ENCODE peak calls at places on chromosomes 16 and 17, in nine cellular contexts. One of them, this sample, is unnamed.

GRCh38 chr17:78923660-78924453 is 1.3 kb downstream of the TIMP2 start:
- DNase-seq in heart right ventricle: peak
- DNase-seq in MCF 10A: peak
- DNase-seq in left lung: peak
- DNase-seq in A549: peak
- DNase-seq in suprapubic skin: peak
- DNase-seq in body of pancreas: peak
- DNase-seq in left ventricle myocardium inferior: peak
- DNase-seq in RWPE1: peak
- DNase-seq in this sample: no peak

GRCh38 chr17:61614219-61614618 is 23.2 kb upstream of the NACA2 start:
- DNase-seq in body of pancreas: no peak
- DNase-seq in left ventricle myocardium inferior: no peak
- DNase-seq in heart right ventricle: no peak
- DNase-seq in left lung: no peak
- DNase-seq in suprapubic skin: no peak
- DNase-seq in A549: no peak
- DNase-seq in MCF 10A: no peak
- DNase-seq in RWPE1: no peak
- DNase-seq in this sample: no peak

GRCh38 chr17:83061586-83061985 is 17.8 kb upstream of the METRNL start:
- DNase-seq in RWPE1: no peak
- DNase-seq in heart right ventricle: no peak
- DNase-seq in suprapubic skin: no peak
- DNase-seq in body of pancreas: no peak
- DNase-seq in left lung: peak
- DNase-seq in left ventricle myocardium inferior: no peak
- DNase-seq in MCF 10A: no peak
- DNase-seq in A549: no peak
- DNase-seq in this sample: no peak

GRCh38 chr16:13902677-13903076 is 17.3 kb upstream of the ERCC4 start:
- DNase-seq in A549: no peak
- DNase-seq in left lung: no peak
- DNase-seq in MCF 10A: peak
- DNase-seq in body of pancreas: no peak
- DNase-seq in heart right ventricle: no peak
- DNase-seq in RWPE1: no peak
- DNase-seq in left ventricle myocardium inferior: no peak
- DNase-seq in suprapubic skin: no peak
- DNase-seq in this sample: no peak

GRCh38 chr17:60248618-60249516 is 99.1 kb downstream of the CA4 start:
- DNase-seq in MCF 10A: no peak
- DNase-seq in RWPE1: no peak
- DNase-seq in body of pancreas: no peak
- DNase-seq in left lung: no peak
- DNase-seq in suprapubic skin: no peak
- DNase-seq in heart right ventricle: no peak
- DNase-seq in left ventricle myocardium inferior: no peak
- DNase-seq in A549: no peak
- DNase-seq in this sample: no peak

GRCh38 chr16:53094013-53094630 is 39.3 kb downstream of the CHD9 start:
- DNase-seq in suprapubic skin: peak
- DNase-seq in body of pancreas: peak
- DNase-seq in MCF 10A: peak
- DNase-seq in heart right ventricle: peak
- DNase-seq in A549: peak
- DNase-seq in left ventricle myocardium inferior: peak
- DNase-seq in RWPE1: no peak
- DNase-seq in left lung: peak
- DNase-seq in this sample: peak

GRCh38 chr17:44970136-44970737 is 2.1 kb upstream of the C1QL1 start:
- DNase-seq in RWPE1: no peak
- DNase-seq in heart right ventricle: peak
- DNase-seq in left lung: no peak
- DNase-seq in MCF 10A: no peak
- DNase-seq in left ventricle myocardium inferior: peak
- DNase-seq in suprapubic skin: no peak
- DNase-seq in body of pancreas: peak
- DNase-seq in A549: no peak
- DNase-seq in this sample: no peak

GRCh38 chr17:82952019-82952418 is 112.2 kb upstream of the ZNF750 start:
- DNase-seq in left ventricle myocardium inferior: peak
- DNase-seq in suprapubic skin: peak
- DNase-seq in left lung: peak
- DNase-seq in A549: no peak
- DNase-seq in MCF 10A: no peak
- DNase-seq in body of pancreas: no peak
- DNase-seq in RWPE1: no peak
- DNase-seq in heart right ventricle: no peak
- DNase-seq in this sample: no peak

GRCh38 chr17:9003355-9004131 is 17.8 kb upstream of the NTN1 start:
- DNase-seq in left lung: no peak
- DNase-seq in body of pancreas: peak
- DNase-seq in heart right ventricle: peak
- DNase-seq in A549: no peak
- DNase-seq in RWPE1: no peak
- DNase-seq in MCF 10A: no peak
- DNase-seq in suprapubic skin: no peak
- DNase-seq in left ventricle myocardium inferior: no peak
- DNase-seq in this sample: peak

GRCh38 chr16:12582696-12583095 is 221.0 kb downstream of the CPPED1 start:
- DNase-seq in body of pancreas: no peak
- DNase-seq in left lung: no peak
- DNase-seq in left ventricle myocardium inferior: no peak
- DNase-seq in RWPE1: no peak
- DNase-seq in suprapubic skin: peak
- DNase-seq in heart right ventricle: no peak
- DNase-seq in MCF 10A: no peak
- DNase-seq in A549: no peak
- DNase-seq in this sample: no peak

GRCh38 chr17:8253801-8254200 is 4.7 kb downstream of the PFAS start:
- DNase-seq in A549: peak
- DNase-seq in RWPE1: no peak
- DNase-seq in left ventricle myocardium inferior: no peak
- DNase-seq in suprapubic skin: no peak
- DNase-seq in left lung: no peak
- DNase-seq in MCF 10A: no peak
- DNase-seq in heart right ventricle: no peak
- DNase-seq in body of pancreas: peak
- DNase-seq in this sample: peak

GRCh38 chr17:71163121-71163812 is 957.6 kb upstream of the SOX9 start:
- DNase-seq in left ventricle myocardium inferior: no peak
- DNase-seq in RWPE1: no peak
- DNase-seq in left lung: no peak
- DNase-seq in MCF 10A: no peak
- DNase-seq in heart right ventricle: no peak
- DNase-seq in suprapubic skin: no peak
- DNase-seq in A549: no peak
- DNase-seq in body of pancreas: peak
- DNase-seq in this sample: no peak

GRCh38 chr16:25184771-25185170 is 32.0 kb upstream of the AQP8 start:
- DNase-seq in body of pancreas: no peak
- DNase-seq in A549: no peak
- DNase-seq in MCF 10A: no peak
- DNase-seq in left ventricle myocardium inferior: no peak
- DNase-seq in RWPE1: no peak
- DNase-seq in heart right ventricle: no peak
- DNase-seq in left lung: no peak
- DNase-seq in suprapubic skin: peak
- DNase-seq in this sample: no peak

GRCh38 chr17:75447951-75448856 is 8.2 kb upstream of the TMEM94 start:
- DNase-seq in left ventricle myocardium inferior: no peak
- DNase-seq in MCF 10A: no peak
- DNase-seq in RWPE1: no peak
- DNase-seq in heart right ventricle: no peak
- DNase-seq in A549: no peak
- DNase-seq in left lung: no peak
- DNase-seq in suprapubic skin: no peak
- DNase-seq in body of pancreas: no peak
- DNase-seq in this sample: no peak

GRCh38 chr17:16106161-16106891 is 106.7 kb downstream of the TTC19 start:
- DNase-seq in A549: no peak
- DNase-seq in left lung: no peak
- DNase-seq in suprapubic skin: no peak
- DNase-seq in left ventricle myocardium inferior: no peak
- DNase-seq in RWPE1: no peak
- DNase-seq in MCF 10A: no peak
- DNase-seq in heart right ventricle: no peak
- DNase-seq in body of pancreas: no peak
- DNase-seq in this sample: no peak

GRCh38 chr16:85395207-85395912 is 217.8 kb upstream of the GSE1 start:
- DNase-seq in MCF 10A: peak
- DNase-seq in suprapubic skin: no peak
- DNase-seq in A549: peak
- DNase-seq in heart right ventricle: peak
- DNase-seq in left lung: peak
- DNase-seq in left ventricle myocardium inferior: peak
- DNase-seq in body of pancreas: peak
- DNase-seq in RWPE1: peak
- DNase-seq in this sample: no peak

GRCh38 chr16:85398050-85398451 is 215.1 kb upstream of the GSE1 start:
- DNase-seq in MCF 10A: no peak
- DNase-seq in left lung: peak
- DNase-seq in A549: no peak
- DNase-seq in heart right ventricle: peak
- DNase-seq in RWPE1: no peak
- DNase-seq in body of pancreas: no peak
- DNase-seq in suprapubic skin: no peak
- DNase-seq in left ventricle myocardium inferior: peak
- DNase-seq in this sample: no peak

GRCh38 chr16:85395913-85396878 is 216.9 kb upstream of the GSE1 start:
- DNase-seq in MCF 10A: peak
- DNase-seq in A549: no peak
- DNase-seq in left lung: peak
- DNase-seq in RWPE1: peak
- DNase-seq in left ventricle myocardium inferior: peak
- DNase-seq in suprapubic skin: no peak
- DNase-seq in body of pancreas: no peak
- DNase-seq in heart right ventricle: peak
- DNase-seq in this sample: no peak

GRCh38 chr16:85398688-85399582 is 214.2 kb upstream of the GSE1 start:
- DNase-seq in heart right ventricle: no peak
- DNase-seq in RWPE1: no peak
- DNase-seq in suprapubic skin: no peak
- DNase-seq in MCF 10A: no peak
- DNase-seq in A549: no peak
- DNase-seq in body of pancreas: no peak
- DNase-seq in left ventricle myocardium inferior: peak
- DNase-seq in left lung: peak
- DNase-seq in this sample: no peak

GRCh38 chr16:85396879-85397871 is 215.9 kb upstream of the GSE1 start:
- DNase-seq in heart right ventricle: peak
- DNase-seq in left ventricle myocardium inferior: peak
- DNase-seq in left lung: peak
- DNase-seq in A549: peak
- DNase-seq in MCF 10A: peak
- DNase-seq in body of pancreas: no peak
- DNase-seq in RWPE1: peak
- DNase-seq in suprapubic skin: no peak
- DNase-seq in this sample: no peak
- TF ChIP-seq CTCF in heart right ventricle: no peak
- TF ChIP-seq CTCF in left ventricle myocardium inferior: no peak
- TF ChIP-seq CTCF in left lung: no peak
- TF ChIP-seq CTCF in A549: no peak
- TF ChIP-seq CTCF in MCF 10A: peak
- TF ChIP-seq CTCF in body of pancreas: no peak
- TF ChIP-seq CTCF in RWPE1: peak
- TF ChIP-seq CTCF in suprapubic skin: no peak
- TF ChIP-seq CTCF in this sample: no peak

GRCh38 chr17:68634345-68634876 is 33.2 kb upstream of the FAM20A start:
- DNase-seq in left lung: no peak
- DNase-seq in MCF 10A: no peak
- DNase-seq in RWPE1: no peak
- DNase-seq in heart right ventricle: no peak
- DNase-seq in A549: peak
- DNase-seq in left ventricle myocardium inferior: no peak
- DNase-seq in suprapubic skin: no peak
- DNase-seq in body of pancreas: no peak
- DNase-seq in this sample: no peak
- TF ChIP-seq CTCF in left lung: no peak
- TF ChIP-seq CTCF in MCF 10A: no peak
- TF ChIP-seq CTCF in RWPE1: no peak
- TF ChIP-seq CTCF in heart right ventricle: no peak
- TF ChIP-seq CTCF in A549: no peak
- TF ChIP-seq CTCF in left ventricle myocardium inferior: no peak
- TF ChIP-seq CTCF in suprapubic skin: no peak
- TF ChIP-seq CTCF in body of pancreas: no peak
- TF ChIP-seq CTCF in this sample: no peak

GRCh38 chr16:23214796-23215195 is 32.3 kb downstream of the SCNN1G start:
- DNase-seq in suprapubic skin: no peak
- DNase-seq in left lung: no peak
- DNase-seq in A549: no peak
- DNase-seq in MCF 10A: no peak
- DNase-seq in body of pancreas: no peak
- DNase-seq in heart right ventricle: no peak
- DNase-seq in RWPE1: no peak
- DNase-seq in left ventricle myocardium inferior: no peak
- DNase-seq in this sample: no peak

GRCh38 chr16:23213831-23214230 is 31.3 kb downstream of the SCNN1G start:
- DNase-seq in suprapubic skin: no peak
- DNase-seq in A549: no peak
- DNase-seq in body of pancreas: no peak
- DNase-seq in MCF 10A: no peak
- DNase-seq in heart right ventricle: no peak
- DNase-seq in RWPE1: no peak
- DNase-seq in left lung: no peak
- DNase-seq in left ventricle myocardium inferior: no peak
- DNase-seq in this sample: no peak

GRCh38 chr16:23215435-23215834 is 32.9 kb downstream of the SCNN1G start:
- DNase-seq in A549: no peak
- DNase-seq in RWPE1: no peak
- DNase-seq in MCF 10A: no peak
- DNase-seq in left lung: no peak
- DNase-seq in suprapubic skin: no peak
- DNase-seq in left ventricle myocardium inferior: no peak
- DNase-seq in heart right ventricle: no peak
- DNase-seq in body of pancreas: no peak
- DNase-seq in this sample: no peak

GRCh38 chr16:23216658-23217246 is 34.2 kb downstream of the SCNN1G start:
- DNase-seq in A549: no peak
- DNase-seq in left lung: no peak
- DNase-seq in RWPE1: no peak
- DNase-seq in MCF 10A: no peak
- DNase-seq in suprapubic skin: no peak
- DNase-seq in heart right ventricle: no peak
- DNase-seq in body of pancreas: no peak
- DNase-seq in left ventricle myocardium inferior: no peak
- DNase-seq in this sample: no peak
- TF ChIP-seq CTCF in A549: no peak
- TF ChIP-seq CTCF in left lung: no peak
- TF ChIP-seq CTCF in RWPE1: no peak
- TF ChIP-seq CTCF in MCF 10A: no peak
- TF ChIP-seq CTCF in suprapubic skin: no peak
- TF ChIP-seq CTCF in heart right ventricle: no peak
- TF ChIP-seq CTCF in body of pancreas: no peak
- TF ChIP-seq CTCF in left ventricle myocardium inferior: no peak
- TF ChIP-seq CTCF in this sample: no peak

GRCh38 chr16:87877942-87878507 is 8.7 kb upstream of the SLC7A5 start:
- DNase-seq in left lung: no peak
- DNase-seq in A549: no peak
- DNase-seq in MCF 10A: no peak
- DNase-seq in left ventricle myocardium inferior: no peak
- DNase-seq in RWPE1: no peak
- DNase-seq in heart right ventricle: no peak
- DNase-seq in suprapubic skin: no peak
- DNase-seq in body of pancreas: no peak
- DNase-seq in this sample: no peak
- TF ChIP-seq CTCF in left lung: no peak
- TF ChIP-seq CTCF in A549: peak
- TF ChIP-seq CTCF in MCF 10A: no peak
- TF ChIP-seq CTCF in left ventricle myocardium inferior: no peak
- TF ChIP-seq CTCF in RWPE1: no peak
- TF ChIP-seq CTCF in heart right ventricle: no peak
- TF ChIP-seq CTCF in suprapubic skin: no peak
- TF ChIP-seq CTCF in body of pancreas: no peak
- TF ChIP-seq CTCF in this sample: no peak

This sample was measured in endothelial cell.